ENCODE peak calls at places on chromosomes 3 and 15, in five cellular contexts. One of them, this sample, is unnamed.

GRCh38 chr15:35519536-35520149 is 26.3 kb downstream of the DPH6 start:
- DNase-seq in psoas muscle: no peak
- DNase-seq in AG10803: peak
- DNase-seq in H9: no peak
- DNase-seq in vagina: no peak
- DNase-seq in this sample: no peak

GRCh38 chr15:46316024-46316423 is 681.2 kb downstream of the SQOR start:
- DNase-seq in psoas muscle: no peak
- DNase-seq in AG10803: no peak
- DNase-seq in H9: no peak
- DNase-seq in vagina: no peak
- DNase-seq in this sample: no peak

GRCh38 chr3:137084579-137084978 is 126.8 kb downstream of the IL20RB start:
- DNase-seq in psoas muscle: no peak
- DNase-seq in AG10803: no peak
- DNase-seq in H9: no peak
- DNase-seq in vagina: no peak
- DNase-seq in this sample: no peak

GRCh38 chr3:44939581-44940036 is 36.4 kb downstream of the ZDHHC3 start:
- DNase-seq in psoas muscle: no peak
- DNase-seq in AG10803: no peak
- DNase-seq in H9: no peak
- DNase-seq in vagina: no peak
- DNase-seq in this sample: no peak

GRCh38 chr15:56963719-56964118 is 45.3 kb downstream of the TCF12 start:
- DNase-seq in psoas muscle: no peak
- DNase-seq in AG10803: peak
- DNase-seq in H9: no peak
- DNase-seq in vagina: no peak
- DNase-seq in this sample: no peak

GRCh38 chr3:145952541-145952940 is 208.4 kb downstream of the PLOD2 start:
- DNase-seq in psoas muscle: no peak
- DNase-seq in AG10803: peak
- DNase-seq in H9: no peak
- DNase-seq in vagina: no peak
- DNase-seq in this sample: no peak

GRCh38 chr3:69251078-69251805 is 128.8 kb upstream of the LMOD3 start:
- DNase-seq in psoas muscle: no peak
- DNase-seq in AG10803: no peak
- DNase-seq in H9: no peak
- DNase-seq in vagina: no peak
- DNase-seq in this sample: no peak

GRCh38 chr3:165463546-165463945 is 267.4 kb upstream of the SLITRK3 start:
- DNase-seq in psoas muscle: no peak
- DNase-seq in AG10803: peak
- DNase-seq in H9: no peak
- DNase-seq in vagina: no peak
- DNase-seq in this sample: no peak

GRCh38 chr3:142861926-142862325 is 27.0 kb downstream of the PCOLCE2 start:
- DNase-seq in psoas muscle: no peak
- DNase-seq in AG10803: no peak
- DNase-seq in H9: no peak
- DNase-seq in vagina: no peak
- DNase-seq in this sample: no peak

GRCh38 chr3:152121292-152121654 is 147.5 kb upstream of the MBNL1 start:
- DNase-seq in psoas muscle: no peak
- DNase-seq in AG10803: peak
- DNase-seq in H9: no peak
- DNase-seq in vagina: no peak
- DNase-seq in this sample: no peak

GRCh38 chr3:127483902-127484591 is 106.5 kb downstream of the TPRA1 start:
- DNase-seq in psoas muscle: no peak
- DNase-seq in AG10803: no peak
- DNase-seq in H9: peak
- DNase-seq in vagina: peak
- DNase-seq in this sample: peak

GRCh38 chr15:97410907-97411575 is 549.5 kb upstream of the ARRDC4 start:
- DNase-seq in psoas muscle: no peak
- DNase-seq in AG10803: no peak
- DNase-seq in H9: no peak
- DNase-seq in vagina: no peak
- DNase-seq in this sample: no peak

GRCh38 chr3:144590854-144591253 is 619.2 kb downstream of the DIPK2A start:
- DNase-seq in psoas muscle: no peak
- DNase-seq in AG10803: peak
- DNase-seq in H9: no peak
- DNase-seq in vagina: no peak
- DNase-seq in this sample: no peak

GRCh38 chr3:128188958-128189357 is 35.7 kb downstream of the EEFSEC start:
- DNase-seq in psoas muscle: no peak
- DNase-seq in AG10803: no peak
- DNase-seq in H9: no peak
- DNase-seq in vagina: no peak
- DNase-seq in this sample: no peak

GRCh38 chr3:8416965-8417364 is 84.7 kb upstream of the LMCD1 start:
- DNase-seq in psoas muscle: peak
- DNase-seq in AG10803: peak
- DNase-seq in H9: peak
- DNase-seq in vagina: no peak
- DNase-seq in this sample: no peak

GRCh38 chr3:128293930-128294329 is 140.6 kb downstream of the EEFSEC start:
- DNase-seq in psoas muscle: no peak
- DNase-seq in AG10803: no peak
- DNase-seq in H9: peak
- DNase-seq in vagina: no peak
- DNase-seq in this sample: peak

GRCh38 chr3:123447749-123448502 is 964 bp downstream of the ADCY5 start:
- DNase-seq in psoas muscle: no peak
- DNase-seq in AG10803: no peak
- DNase-seq in H9: peak
- DNase-seq in vagina: no peak
- DNase-seq in this sample: no peak

DNA sequence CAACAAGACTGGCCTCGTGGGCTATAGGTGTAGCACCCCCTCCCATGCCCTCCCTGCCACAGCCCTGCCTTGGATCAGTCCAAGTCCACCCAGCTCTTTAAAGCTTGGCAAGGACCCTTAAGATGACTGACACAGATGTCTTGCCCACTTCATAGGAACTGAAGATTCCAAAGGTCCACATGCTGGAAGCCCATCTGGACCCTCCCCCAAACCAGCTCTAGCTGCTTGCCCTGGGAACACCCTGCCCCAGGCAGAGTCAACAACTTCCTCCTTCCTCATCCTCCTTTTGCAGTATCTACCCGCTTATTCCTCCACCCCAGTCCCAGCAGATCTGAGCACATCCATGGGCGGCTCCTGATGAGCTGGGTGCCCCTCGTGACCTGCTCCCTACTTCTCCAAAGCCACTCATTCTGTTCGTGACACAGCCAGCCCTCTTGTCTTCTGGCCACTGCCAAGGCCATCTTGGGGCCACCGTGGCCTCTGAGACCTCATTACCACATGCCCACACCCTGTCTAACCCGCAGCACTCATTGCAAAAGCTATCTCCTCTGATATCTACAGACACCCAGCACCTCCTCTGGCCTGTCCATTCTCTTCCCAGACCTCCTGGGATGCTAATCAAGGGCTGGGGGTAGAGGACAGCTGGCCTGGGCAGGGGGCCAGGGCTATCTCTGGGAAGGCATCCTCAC is 2.0 kb upstream of the PFKFB4 start:
- DNase-seq in psoas muscle: peak
- DNase-seq in AG10803: no peak
- DNase-seq in H9: no peak
- DNase-seq in vagina: no peak
- DNase-seq in this sample: no peak
- TF ChIP-seq CTCF in psoas muscle: no peak
- TF ChIP-seq CTCF in AG10803: no peak
- TF ChIP-seq CTCF in H9: peak
- TF ChIP-seq CTCF in vagina: no peak
- TF ChIP-seq CTCF in this sample: peak

GRCh38 chr3:52787672-52788625 is 6.6 kb upstream of the ITIH3 start:
- DNase-seq in psoas muscle: no peak
- DNase-seq in AG10803: no peak
- DNase-seq in H9: no peak
- DNase-seq in vagina: no peak
- DNase-seq in this sample: no peak
- TF ChIP-seq CTCF in psoas muscle: no peak
- TF ChIP-seq CTCF in AG10803: no peak
- TF ChIP-seq CTCF in H9: no peak
- TF ChIP-seq CTCF in vagina: no peak
- TF ChIP-seq CTCF in this sample: no peak

GRCh38 chr15:71385469-71385868 is 270.2 kb downstream of the THSD4 start:
- DNase-seq in psoas muscle: no peak
- DNase-seq in AG10803: no peak
- DNase-seq in H9: no peak
- DNase-seq in vagina: no peak
- DNase-seq in this sample: no peak
- TF ChIP-seq CTCF in psoas muscle: no peak
- TF ChIP-seq CTCF in AG10803: no peak
- TF ChIP-seq CTCF in H9: no peak
- TF ChIP-seq CTCF in vagina: no peak
- TF ChIP-seq CTCF in this sample: no peak

GRCh38 chr3:57141719-57142118 is 23.4 kb downstream of the IL17RD start:
- DNase-seq in psoas muscle: no peak
- DNase-seq in AG10803: no peak
- DNase-seq in H9: no peak
- DNase-seq in vagina: no peak
- DNase-seq in this sample: no peak
- TF ChIP-seq CTCF in psoas muscle: no peak
- TF ChIP-seq CTCF in AG10803: no peak
- TF ChIP-seq CTCF in H9: no peak
- TF ChIP-seq CTCF in vagina: no peak
- TF ChIP-seq CTCF in this sample: peak

GRCh38 chr3:39398700-39399099 is 7.8 kb upstream of the RPSA start:
- DNase-seq in psoas muscle: no peak
- DNase-seq in AG10803: no peak
- DNase-seq in H9: no peak
- DNase-seq in vagina: no peak
- DNase-seq in this sample: no peak
- TF ChIP-seq CTCF in psoas muscle: no peak
- TF ChIP-seq CTCF in AG10803: no peak
- TF ChIP-seq CTCF in H9: no peak
- TF ChIP-seq CTCF in vagina: no peak
- TF ChIP-seq CTCF in this sample: no peak

GRCh38 chr3:134211797-134212196 is 38.9 kb downstream of the RYK start:
- DNase-seq in psoas muscle: no peak
- DNase-seq in AG10803: peak
- DNase-seq in H9: peak
- DNase-seq in vagina: no peak
- DNase-seq in this sample: no peak
- TF ChIP-seq CTCF in psoas muscle: peak
- TF ChIP-seq CTCF in AG10803: peak
- TF ChIP-seq CTCF in H9: peak
- TF ChIP-seq CTCF in vagina: no peak
- TF ChIP-seq CTCF in this sample: peak

GRCh38 chr3:181212271-181212670 is 222.7 kb upstream of the DNAJC19 start:
- DNase-seq in psoas muscle: no peak
- DNase-seq in AG10803: no peak
- DNase-seq in H9: no peak
- DNase-seq in vagina: no peak
- DNase-seq in this sample: no peak

GRCh38 chr3:181213347-181213746 is 223.8 kb upstream of the DNAJC19 start:
- DNase-seq in psoas muscle: no peak
- DNase-seq in AG10803: no peak
- DNase-seq in H9: no peak
- DNase-seq in vagina: no peak
- DNase-seq in this sample: no peak

GRCh38 chr3:181210275-181210674 is 220.7 kb upstream of the DNAJC19 start:
- DNase-seq in psoas muscle: no peak
- DNase-seq in AG10803: peak
- DNase-seq in H9: no peak
- DNase-seq in vagina: no peak
- DNase-seq in this sample: no peak
- TF ChIP-seq CTCF in psoas muscle: peak
- TF ChIP-seq CTCF in AG10803: peak
- TF ChIP-seq CTCF in H9: peak
- TF ChIP-seq CTCF in vagina: no peak
- TF ChIP-seq CTCF in this sample: peak

GRCh38 chr3:49567406-49567805 is 13.1 kb downstream of the BSN start:
- DNase-seq in psoas muscle: no peak
- DNase-seq in AG10803: no peak
- DNase-seq in H9: no peak
- DNase-seq in vagina: no peak
- DNase-seq in this sample: no peak

GRCh38 chr3:49563040-49563578 is 8.8 kb downstream of the BSN start:
- DNase-seq in psoas muscle: no peak
- DNase-seq in AG10803: no peak
- DNase-seq in H9: peak
- DNase-seq in vagina: no peak
- DNase-seq in this sample: no peak

GRCh38 chr3:49568965-49569364 is 14.7 kb downstream of the BSN start:
- DNase-seq in psoas muscle: no peak
- DNase-seq in AG10803: no peak
- DNase-seq in H9: no peak
- DNase-seq in vagina: no peak
- DNase-seq in this sample: no peak

GRCh38 chr3:49566312-49566711 is 12.0 kb downstream of the BSN start:
- DNase-seq in psoas muscle: no peak
- DNase-seq in AG10803: peak
- DNase-seq in H9: no peak
- DNase-seq in vagina: no peak
- DNase-seq in this sample: no peak

DNA sequence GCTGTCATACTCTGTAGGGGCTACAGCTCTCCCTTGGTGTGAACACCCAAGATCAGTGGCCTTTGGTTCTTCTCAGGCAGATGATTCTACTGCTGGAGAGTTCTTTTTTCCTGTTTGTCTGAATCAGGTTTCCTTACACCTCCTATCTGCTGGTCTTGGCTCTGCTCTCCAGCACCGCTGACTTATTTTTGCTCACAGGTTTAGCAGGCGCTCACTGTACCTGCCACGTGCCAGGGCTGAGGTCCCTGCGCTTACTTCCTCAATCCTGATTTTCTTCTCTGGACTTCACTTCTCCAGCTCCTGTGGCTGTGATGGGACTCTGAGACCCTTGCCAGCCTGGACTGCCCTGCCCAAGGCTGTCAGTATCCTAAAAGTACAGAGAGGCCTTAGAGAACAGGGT is 9.5 kb downstream of the BSN start:
- DNase-seq in psoas muscle: no peak
- DNase-seq in AG10803: no peak
- DNase-seq in H9: no peak
- DNase-seq in vagina: no peak
- DNase-seq in this sample: no peak
- TF ChIP-seq CTCF in psoas muscle: no peak
- TF ChIP-seq CTCF in AG10803: no peak
- TF ChIP-seq CTCF in H9: no peak
- TF ChIP-seq CTCF in vagina: no peak
- TF ChIP-seq CTCF in this sample: no peak

DNA sequence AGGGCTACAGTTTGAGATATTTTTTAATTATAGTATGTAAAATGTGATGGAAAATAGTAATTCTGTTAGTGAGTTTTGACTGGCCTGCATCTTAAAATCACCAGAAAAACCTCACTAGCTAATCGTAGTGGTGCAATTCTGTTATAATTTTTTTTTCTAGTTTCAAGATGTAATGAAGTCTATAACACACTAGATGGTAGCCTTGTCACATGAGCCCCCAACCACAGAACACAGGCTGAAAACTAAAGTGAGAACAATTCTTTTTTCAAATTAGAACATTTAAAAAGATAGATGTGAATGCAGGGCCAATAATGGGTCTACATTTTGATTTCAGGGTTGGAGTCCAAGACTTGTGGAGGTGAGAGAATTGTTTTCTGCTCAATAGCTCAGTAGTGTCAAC is 83.3 kb upstream of the KCNH8 start:
- DNase-seq in psoas muscle: no peak
- DNase-seq in AG10803: no peak
- DNase-seq in H9: no peak
- DNase-seq in vagina: no peak
- DNase-seq in this sample: no peak
- TF ChIP-seq CTCF in psoas muscle: peak
- TF ChIP-seq CTCF in AG10803: no peak
- TF ChIP-seq CTCF in H9: peak
- TF ChIP-seq CTCF in vagina: no peak
- TF ChIP-seq CTCF in this sample: peak

This sample was measured in osteocyte.